ENCODE peak calls at places on chromosomes 1 and 21, in ten cellular contexts. K is hepatocyte, B is dorsolateral prefrontal cortex, U is neural crest cell, G is esophagus squamous epithelium, P is RWPE1, A is MM.1S, M is nephron progenitor cell, S is lung, T is astrocyte. E is an unnamed sample.

GRCh38 chr1:152110860-152111514 is 4.3 kb downstream of the TCHH start:
- DNase-seq in B (no peak), M (peak), U (no peak), P (peak), A (peak), T (peak), K (peak), G (no peak), S (no peak), E (peak)

GRCh38 chr1:228900099-228900965 is 165.1 kb downstream of the RHOU start:
- DNase-seq in A (no peak), B (no peak), K (peak), M (no peak), P (no peak), S (no peak), U (no peak), T (peak), G (no peak), E (no peak)

GRCh38 chr1:209435654-209436566 is 147.6 kb upstream of the CAMK1G start:
- DNase-seq in K (peak), A (peak), U (peak), G (no peak), M (peak), P (peak), T (peak), S (peak), B (peak), E (peak)

GRCh38 chr1:54565113-54565501 is 17.1 kb downstream of the ACOT11 start:
- DNase-seq in A (no peak), T (no peak), S (no peak), P (no peak), U (no peak), M (no peak), G (no peak), B (no peak), K (peak), E (no peak)

GRCh38 chr1:112344754-112345423 is 51.1 kb upstream of the CTTNBP2NL start:
- DNase-seq in P (no peak), B (no peak), S (no peak), K (no peak), T (no peak), G (no peak), M (no peak), U (no peak), A (no peak), E (no peak)

GRCh38 chr1:178094752-178095645 is 1.1 kb downstream of the RASAL2 start:
- DNase-seq in K (no peak), B (no peak), P (no peak), S (no peak), A (no peak), T (peak), M (no peak), G (no peak), U (no peak), E (no peak)

GRCh38 chr1:119655160-119655559 is 7.1 kb upstream of the ZNF697 start:
- DNase-seq in S (no peak), G (no peak), U (no peak), T (no peak), B (no peak), A (no peak), K (no peak), P (no peak), M (no peak), E (no peak)

GRCh38 chr1:178933709-178934573 is 63.1 kb upstream of the ANGPTL1 start:
- DNase-seq in T (no peak), M (no peak), B (no peak), U (no peak), P (no peak), S (no peak), G (no peak), A (no peak), K (no peak), E (no peak)

GRCh38 chr1:98964198-98964597 is 40.5 kb downstream of the PLPPR5 start:
- DNase-seq in M (no peak), A (no peak), B (no peak), P (no peak), U (no peak), S (no peak), G (no peak), T (no peak), K (no peak), E (no peak)

GRCh38 chr1:98965394-98965793 is 39.3 kb downstream of the PLPPR5 start:
- DNase-seq in G (no peak), P (no peak), M (no peak), A (no peak), K (no peak), T (no peak), B (no peak), S (no peak), U (no peak), E (no peak)

GRCh38 chr1:98963359-98963758 is 41.3 kb downstream of the PLPPR5 start:
- DNase-seq in K (no peak), S (no peak), U (no peak), T (peak), M (no peak), A (no peak), P (no peak), B (no peak), G (no peak), E (no peak)

GRCh38 chr1:98969753-98970152 is 34.9 kb downstream of the PLPPR5 start:
- DNase-seq in M (no peak), B (no peak), P (no peak), G (no peak), S (no peak), U (no peak), T (no peak), A (no peak), K (no peak), E (no peak)

GRCh38 chr1:98967122-98967521 is 37.5 kb downstream of the PLPPR5 start:
- DNase-seq in K (no peak), A (no peak), T (no peak), S (no peak), P (no peak), G (no peak), M (no peak), U (no peak), B (no peak), E (no peak)
- TF ChIP-seq CTCF in K (no peak), A (no peak), T (no peak), S (no peak), P (no peak), G (no peak), M (no peak), U (no peak), B (no peak), E (no peak)

DNA sequence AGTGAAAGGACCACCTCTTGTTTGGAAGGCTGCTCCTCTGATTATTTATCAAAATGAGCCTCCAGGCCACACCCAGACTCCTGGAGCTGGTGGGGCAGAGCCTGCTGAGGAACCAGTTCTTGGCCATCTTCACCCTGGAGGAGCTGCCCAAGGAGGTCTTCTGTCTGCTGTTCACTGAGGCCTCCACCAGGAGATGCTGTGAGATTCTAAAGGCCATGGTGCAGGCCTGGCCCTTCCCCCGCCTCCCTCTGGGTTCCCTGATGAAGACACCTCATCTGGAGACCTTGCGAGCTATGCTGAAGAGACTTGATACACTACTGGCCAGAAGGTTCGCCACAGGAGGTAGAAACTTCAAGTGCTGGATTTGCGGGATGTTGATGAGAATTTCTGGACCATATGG is 61.7 kb upstream of the GJA8 start:
- DNase-seq in M (no peak), K (peak), S (no peak), P (no peak), A (no peak), B (no peak), T (no peak), G (no peak), U (no peak), E (no peak)
- TF ChIP-seq CTCF in M (no peak), K (no peak), S (no peak), P (no peak), A (no peak), B (no peak), T (no peak), G (no peak), U (no peak), E (no peak)

DNA sequence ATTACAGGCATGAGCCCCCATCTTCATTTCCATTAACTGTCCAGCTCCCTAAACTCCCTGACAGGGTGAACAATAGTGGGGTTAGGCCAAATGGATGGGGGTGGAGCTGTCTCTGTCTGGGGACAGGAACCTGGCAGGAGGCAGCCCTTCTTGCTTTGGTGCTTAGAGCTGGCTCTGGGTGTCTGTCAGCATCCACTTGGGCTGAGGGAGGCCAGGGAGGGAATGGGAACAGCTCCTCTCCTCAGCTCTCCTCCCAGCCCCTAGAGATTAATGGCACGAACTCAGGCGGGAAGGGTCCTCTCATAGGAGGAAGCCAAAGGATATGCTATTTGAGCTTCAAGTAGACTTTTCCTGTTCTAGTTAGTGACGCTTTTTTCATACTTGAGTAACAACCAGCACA is 11.1 kb upstream of the ETV3L start:
- DNase-seq in B (no peak), U (no peak), A (no peak), M (no peak), S (no peak), K (no peak), P (no peak), G (no peak), T (no peak), E (no peak)
- TF ChIP-seq CTCF in B (no peak), U (no peak), A (no peak), M (no peak), S (no peak), K (no peak), P (no peak), G (no peak), T (no peak), E (no peak)

GRCh38 chr1:107964397-107965111 is 426 bp downstream of the VAV3 start:
- DNase-seq in G (no peak), B (no peak), K (peak), T (peak), P (peak), A (peak), M (no peak), S (no peak), U (no peak), E (peak)

GRCh38 chr1:107965112-107965991 is at the start of gene VAV3:
- DNase-seq in B (peak), P (peak), M (peak), A (peak), T (peak), U (peak), G (no peak), S (peak), K (peak), E (peak)

GRCh38 chr1:107963601-107964396 is 1.2 kb downstream of the VAV3 start:
- DNase-seq in B (peak), U (peak), M (peak), P (peak), A (peak), K (peak), T (no peak), G (no peak), S (peak), E (peak)

GRCh38 chr1:107966550-107966949 is 1.6 kb upstream of the VAV3 start:
- DNase-seq in U (no peak), B (no peak), P (no peak), T (no peak), S (no peak), K (no peak), G (no peak), A (no peak), M (no peak), E (no peak)

DNA sequence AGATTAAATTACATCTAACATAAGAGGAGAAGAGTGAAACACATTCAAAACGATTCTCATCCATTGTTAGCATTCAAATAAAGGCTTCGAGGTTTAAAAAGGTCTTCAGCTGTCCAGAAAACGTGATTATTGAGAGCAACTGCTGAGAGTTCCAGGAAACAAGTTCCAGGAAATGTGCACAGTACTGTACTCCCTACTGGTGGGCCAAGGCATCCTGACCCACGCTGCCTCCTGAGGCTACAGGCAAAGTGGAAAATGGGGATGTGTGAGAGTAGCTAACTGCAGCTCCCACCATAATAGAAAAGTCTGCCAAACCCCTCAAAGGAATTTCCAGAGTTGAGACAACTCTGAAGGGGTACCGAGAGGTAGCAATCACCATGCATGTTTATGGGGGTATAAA is 2.0 kb downstream of the VAV3 start:
- DNase-seq in B (no peak), K (no peak), T (no peak), P (no peak), A (no peak), G (no peak), U (no peak), S (no peak), M (no peak), E (no peak)
- TF ChIP-seq CTCF in B (no peak), K (no peak), T (no peak), P (no peak), A (no peak), G (no peak), U (no peak), S (no peak), M (no peak), E (no peak)

DNA sequence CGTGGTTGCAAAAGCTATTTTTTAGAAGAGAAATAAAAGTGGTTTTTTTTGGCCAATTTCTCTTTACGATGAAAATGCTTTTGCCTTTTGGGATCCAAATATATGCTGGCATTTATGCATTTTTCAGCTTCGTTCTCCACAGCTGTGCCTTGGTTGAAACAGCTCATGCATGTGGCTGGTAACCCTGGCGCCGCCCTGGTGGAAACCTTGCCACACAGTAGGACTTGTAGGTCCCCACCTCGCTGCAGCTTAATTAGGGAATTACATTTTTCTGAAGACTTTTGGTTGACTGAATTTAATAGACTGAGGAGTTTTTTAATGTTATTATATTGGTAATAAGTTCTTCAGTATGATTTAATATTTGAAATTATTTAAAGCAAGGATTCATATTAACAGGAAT is 12.7 kb upstream of the PCP4 start:
- DNase-seq in S (no peak), M (no peak), G (no peak), B (no peak), A (no peak), K (no peak), U (no peak), P (no peak), T (no peak), E (no peak)
- TF ChIP-seq CTCF in S (no peak), M (no peak), G (no peak), B (no peak), A (peak), K (no peak), U (no peak), P (no peak), T (no peak), E (no peak)

DNA sequence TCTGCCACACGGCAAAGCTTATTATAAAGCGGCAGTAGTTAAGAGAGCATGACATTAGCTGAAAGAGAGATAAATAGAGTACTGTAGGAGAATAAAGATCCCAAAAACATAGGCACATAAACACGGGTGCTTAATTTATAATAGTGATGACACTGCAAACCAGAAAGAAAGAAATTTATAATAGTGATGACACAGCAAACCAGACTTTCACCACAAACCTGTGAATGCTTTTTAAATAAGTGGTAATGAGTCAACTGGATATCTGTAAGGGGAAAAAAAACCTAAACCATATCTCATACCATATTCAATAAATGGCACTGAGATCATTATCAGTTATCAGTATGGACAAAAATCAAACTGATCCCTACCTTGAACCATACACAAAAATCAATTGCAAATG is 25.5 kb downstream of the USP1 start:
- DNase-seq in G (no peak), S (no peak), T (peak), A (peak), M (no peak), P (no peak), B (no peak), U (no peak), K (no peak), E (no peak)
- TF ChIP-seq CTCF in G (no peak), S (no peak), T (no peak), A (no peak), M (no peak), P (no peak), B (no peak), U (no peak), K (no peak), E (no peak)

DNA sequence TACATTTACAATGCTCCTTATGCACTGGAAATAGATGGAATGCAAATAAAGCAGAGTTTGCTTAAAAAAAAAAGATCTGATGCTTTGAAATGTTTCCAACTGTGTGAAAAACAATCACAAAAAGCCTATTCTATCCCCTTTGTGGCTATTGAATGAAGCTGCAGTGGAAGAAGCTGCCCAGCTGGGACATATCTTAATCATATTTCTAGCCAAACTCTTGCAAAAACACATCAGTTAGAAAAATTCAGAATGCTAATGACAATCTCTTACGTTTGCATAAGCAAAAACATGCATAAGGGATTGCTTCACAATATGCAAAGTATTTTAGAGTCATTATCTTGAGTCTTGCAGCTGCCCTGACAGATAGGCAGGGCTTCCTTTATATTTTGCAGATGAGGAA is 526.4 kb upstream of the USP24 start:
- DNase-seq in U (no peak), G (no peak), S (no peak), A (no peak), P (no peak), M (no peak), B (no peak), T (peak), K (no peak), E (no peak)
- TF ChIP-seq CTCF in U (no peak), G (no peak), S (no peak), A (no peak), P (no peak), M (no peak), B (no peak), T (no peak), K (no peak), E (no peak)

DNA sequence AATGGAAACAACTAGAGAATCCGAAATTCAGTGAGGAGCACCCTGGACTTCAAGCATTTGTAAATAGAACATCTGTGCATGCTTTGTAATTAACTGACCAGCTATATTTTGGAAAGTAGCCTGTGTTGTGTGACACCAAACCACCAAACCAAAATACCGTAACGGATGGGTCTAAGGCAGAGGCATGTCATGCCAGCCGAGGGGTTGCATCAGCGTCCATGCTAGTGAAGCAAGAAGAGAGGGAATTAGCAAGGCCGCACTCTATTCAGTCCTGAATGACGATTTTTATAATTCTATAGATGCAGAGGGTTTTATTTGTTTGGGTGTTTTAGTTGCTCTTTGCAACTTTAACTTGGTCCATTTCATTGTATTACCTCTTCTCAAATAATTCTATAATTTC is 116.8 kb upstream of the SMYD2 start:
- DNase-seq in G (no peak), B (no peak), K (no peak), P (no peak), A (no peak), T (no peak), S (no peak), M (no peak), U (no peak), E (no peak)
- TF ChIP-seq CTCF in G (no peak), B (no peak), K (no peak), P (no peak), A (no peak), T (no peak), S (no peak), M (no peak), U (no peak), E (no peak)

E was measured in body of pancreas.